ENCODE peak calls at places on chromosomes 2 and 18, in ten cellular contexts. P is type B pancreatic cell, Z is dorsolateral prefrontal cortex, Q is kidney, B is psoas muscle, L is tibial artery, C is cardiac muscle cell, Y is right lobe of liver, D is nephron progenitor cell, H is stomach. W is an unnamed sample.

GRCh38 chr2:72185166-72185565 is 37.5 kb upstream of the CYP26B1 start:
- DNase-seq in P (no peak), Z (no peak), Q (no peak), B (no peak), L (no peak), C (no peak), Y (no peak), D (no peak), H (no peak), W (no peak)

GRCh38 chr2:101697124-101697793 is at the start of gene MAP4K4:
- DNase-seq in P (peak), Z (peak), Q (peak), B (peak), L (peak), C (peak), Y (peak), D (peak), H (peak), W (no peak)

GRCh38 chr18:8705941-8706544 is 687 bp downstream of the MTCL1 start:
- DNase-seq in P (no peak), Z (no peak), Q (peak), B (peak), L (no peak), C (no peak), Y (peak), D (peak), H (no peak), W (no peak)

GRCh38 chr2:9779572-9780264 is 63.6 kb upstream of the TAF1B start:
- DNase-seq in P (no peak), Z (no peak), Q (peak), B (no peak), L (no peak), C (no peak), Y (no peak), D (no peak), H (no peak), W (no peak)

GRCh38 chr2:68849579-68850030 is 21.6 kb downstream of the BMP10 start:
- DNase-seq in P (no peak), Z (no peak), Q (no peak), B (no peak), L (no peak), C (no peak), Y (no peak), D (no peak), H (no peak), W (no peak)

GRCh38 chr2:38443021-38443541 is 66.0 kb upstream of the ATL2 start:
- DNase-seq in P (no peak), Z (peak), Q (no peak), B (no peak), L (no peak), C (no peak), Y (no peak), D (no peak), H (peak), W (no peak)

GRCh38 chr2:237895544-237896506 is 36.4 kb downstream of the RAMP1 start:
- DNase-seq in P (no peak), Z (peak), Q (peak), B (peak), L (peak), C (no peak), Y (no peak), D (no peak), H (no peak), W (peak)

GRCh38 chr2:38653715-38654494 is 12.0 kb upstream of the GALM start:
- DNase-seq in P (no peak), Z (no peak), Q (no peak), B (no peak), L (no peak), C (no peak), Y (no peak), D (no peak), H (no peak), W (peak)

GRCh38 chr2:234251326-234252271 is 201.1 kb downstream of the SPP2 start:
- DNase-seq in P (no peak), Z (no peak), Q (no peak), B (no peak), L (peak), C (no peak), Y (no peak), D (no peak), H (no peak), W (no peak)

GRCh38 chr18:21369146-21369545 is 127.1 kb downstream of the GREB1L start:
- DNase-seq in P (no peak), Z (no peak), Q (no peak), B (no peak), L (no peak), C (no peak), Y (no peak), D (no peak), H (no peak), W (no peak)

GRCh38 chr2:83081835-83082522 is 1377.1 kb downstream of the SUCLG1 start:
- DNase-seq in P (no peak), Z (no peak), Q (no peak), B (no peak), L (no peak), C (peak), Y (no peak), D (no peak), H (no peak), W (no peak)

GRCh38 chr2:64101141-64101591 is 43.1 kb downstream of the PELI1 start:
- DNase-seq in P (no peak), Z (no peak), Q (no peak), B (no peak), L (no peak), C (no peak), Y (no peak), D (no peak), H (no peak), W (no peak)

GRCh38 chr2:187575081-187576067 is 21.1 kb upstream of the TFPI start:
- DNase-seq in P (no peak), Z (no peak), Q (no peak), B (no peak), L (no peak), C (no peak), Y (no peak), D (no peak), H (no peak), W (no peak)

GRCh38 chr2:25825238-25825637 is 53.0 kb downstream of the ASXL2 start:
- DNase-seq in P (no peak), Z (no peak), Q (no peak), B (no peak), L (no peak), C (no peak), Y (no peak), D (no peak), H (no peak), W (no peak)

GRCh38 chr18:9719421-9719981 is 11.4 kb downstream of the RAB31 start:
- DNase-seq in P (no peak), Z (no peak), Q (peak), B (no peak), L (no peak), C (no peak), Y (no peak), D (no peak), H (no peak), W (no peak)

GRCh38 chr2:42556351-42556890 is 12.0 kb upstream of the MTA3 start:
- DNase-seq in P (no peak), Z (no peak), Q (no peak), B (no peak), L (no peak), C (no peak), Y (no peak), D (peak), H (no peak), W (no peak)

GRCh38 chr18:37564796-37565137 is 831 bp downstream of the CELF4 start:
- DNase-seq in P (peak), Z (peak), Q (peak), B (peak), L (no peak), C (peak), Y (peak), D (peak), H (peak), W (no peak)

GRCh38 chr2:88658318-88658717 is 31.1 kb upstream of the EIF2AK3 start:
- DNase-seq in P (no peak), Z (no peak), Q (no peak), B (no peak), L (no peak), C (no peak), Y (no peak), D (no peak), H (no peak), W (no peak)

GRCh38 chr2:128178144-128178649 is 87.2 kb downstream of the UGGT1 start:
- DNase-seq in P (no peak), Z (no peak), Q (no peak), B (no peak), L (no peak), C (no peak), Y (no peak), D (no peak), H (no peak), W (no peak)

GRCh38 chr2:129902731-129903585 is 76.5 kb upstream of the RAB6C start:
- DNase-seq in P (peak), Z (no peak), Q (no peak), B (no peak), L (no peak), C (no peak), Y (no peak), D (no peak), H (peak), W (no peak)

GRCh38 chr2:110773470-110773921 is 41.1 kb downstream of the ACOXL start:
- DNase-seq in P (no peak), Z (no peak), Q (peak), B (peak), L (peak), C (no peak), Y (peak), D (no peak), H (peak), W (no peak)
- TF ChIP-seq CTCF in P (no peak), Z (no peak), Q (no peak), B (no peak), L (no peak), C (no peak), Y (no peak), D (no peak), H (no peak), W (no peak)

DNA sequence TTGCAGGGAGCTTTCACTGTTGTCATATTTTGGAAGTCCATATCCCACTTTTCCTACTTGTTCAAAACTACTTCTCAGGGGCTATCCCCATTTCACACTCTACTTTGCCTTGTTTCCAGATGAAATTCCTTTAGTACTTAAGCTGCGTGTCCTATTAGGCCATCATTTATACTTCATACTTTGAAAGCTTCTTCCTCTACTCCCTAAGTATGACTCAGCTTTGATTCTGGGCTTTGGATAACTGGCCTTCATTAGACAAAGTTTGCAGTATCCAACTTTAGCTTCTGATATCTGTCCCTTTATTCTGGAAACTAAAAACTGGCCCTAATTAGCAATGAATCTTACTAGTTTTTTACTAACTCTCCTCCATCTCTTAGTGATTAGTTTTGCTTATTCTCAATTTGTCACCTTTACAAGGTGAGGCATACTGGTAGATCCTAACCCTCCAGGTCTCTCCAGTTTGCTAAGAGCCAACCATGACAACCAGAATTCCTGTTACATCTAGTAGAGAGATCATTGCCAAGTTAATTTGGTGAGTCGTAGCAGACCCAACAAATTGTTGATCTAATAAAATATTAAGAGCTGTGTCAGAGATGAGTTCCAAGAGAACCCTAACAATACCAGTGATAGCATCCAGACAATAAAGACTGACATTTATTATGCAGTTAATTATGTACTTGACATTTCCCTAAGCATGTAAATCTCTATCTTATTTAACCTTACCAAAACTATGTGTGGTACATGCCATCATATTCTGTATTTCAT is 31.2 kb upstream of the ITGAV start:
- DNase-seq in P (no peak), Z (no peak), Q (no peak), B (no peak), L (no peak), C (no peak), Y (no peak), D (no peak), H (no peak), W (no peak)
- TF ChIP-seq CTCF in P (no peak), Z (no peak), Q (no peak), B (no peak), L (no peak), C (no peak), Y (no peak), D (no peak), H (no peak), W (no peak)

DNA sequence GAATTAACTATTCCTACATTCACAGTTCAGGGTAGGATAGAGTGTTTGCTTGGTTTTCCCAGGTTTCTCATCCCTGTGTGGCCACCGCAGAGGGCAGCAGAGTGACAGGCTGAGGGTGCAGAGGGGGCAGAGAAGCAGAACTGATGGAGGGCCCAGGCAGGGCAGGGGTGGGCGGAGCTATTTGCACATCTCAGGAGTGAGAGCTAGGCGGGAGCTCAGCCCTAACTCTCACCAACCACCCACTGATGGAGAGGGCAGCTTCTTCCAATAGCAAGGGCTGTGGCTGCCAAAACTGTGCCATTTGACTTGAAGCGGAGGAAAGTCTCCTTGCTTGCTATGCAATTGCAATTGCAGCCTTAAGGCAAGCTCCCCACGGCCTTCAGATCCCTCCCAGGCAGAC is 12.0 kb upstream of the DARS1 start:
- DNase-seq in P (no peak), Z (peak), Q (peak), B (no peak), L (peak), C (peak), Y (no peak), D (peak), H (no peak), W (no peak)
- TF ChIP-seq CTCF in P (peak), Z (peak), Q (peak), B (no peak), L (no peak), C (no peak), Y (no peak), D (peak), H (no peak), W (no peak)

GRCh38 chr2:109456776-109457175 is 157.0 kb downstream of the SEPTIN10 start:
- DNase-seq in P (no peak), Z (no peak), Q (no peak), B (no peak), L (no peak), C (no peak), Y (no peak), D (no peak), H (no peak), W (no peak)

GRCh38 chr2:109457366-109457765 is 156.4 kb downstream of the SEPTIN10 start:
- DNase-seq in P (no peak), Z (no peak), Q (no peak), B (no peak), L (no peak), C (no peak), Y (no peak), D (peak), H (no peak), W (no peak)

GRCh38 chr2:109458512-109458911 is 155.3 kb downstream of the SEPTIN10 start:
- DNase-seq in P (no peak), Z (no peak), Q (no peak), B (no peak), L (no peak), C (no peak), Y (no peak), D (no peak), H (no peak), W (no peak)

GRCh38 chr2:109459485-109459884 is 154.3 kb downstream of the SEPTIN10 start:
- DNase-seq in P (no peak), Z (no peak), Q (no peak), B (no peak), L (no peak), C (no peak), Y (no peak), D (no peak), H (no peak), W (no peak)

GRCh38 chr2:109457811-109458210 is 156.0 kb downstream of the SEPTIN10 start:
- DNase-seq in P (no peak), Z (no peak), Q (no peak), B (no peak), L (no peak), C (no peak), Y (no peak), D (no peak), H (no peak), W (no peak)
- TF ChIP-seq CTCF in P (peak), Z (no peak), Q (no peak), B (no peak), L (peak), C (peak), Y (no peak), D (peak), H (no peak), W (peak)

DNA sequence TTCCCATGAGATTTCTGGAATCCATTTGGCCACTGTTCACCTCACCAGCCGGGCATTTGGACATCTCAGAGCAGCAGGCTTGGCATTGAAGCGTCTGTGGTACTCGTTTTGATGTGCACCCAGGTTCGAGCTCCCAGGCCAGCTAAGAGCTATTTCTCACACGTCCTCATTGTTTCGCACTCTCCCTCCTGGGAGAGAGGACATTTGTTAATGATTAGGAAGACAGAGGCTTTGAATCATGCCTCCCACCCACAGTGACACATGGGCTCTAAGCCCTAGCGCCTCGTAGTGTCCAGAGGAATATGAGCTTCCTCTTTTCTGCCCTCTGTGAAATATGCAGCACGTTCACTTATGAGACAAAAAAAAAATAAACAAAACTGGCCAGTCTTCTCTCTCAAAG is 361.8 kb downstream of the RND3 start:
- DNase-seq in P (no peak), Z (no peak), Q (no peak), B (no peak), L (no peak), C (no peak), Y (peak), D (peak), H (no peak), W (no peak)
- TF ChIP-seq CTCF in P (no peak), Z (no peak), Q (no peak), B (no peak), L (no peak), C (peak), Y (peak), D (no peak), H (no peak), W (peak)

DNA sequence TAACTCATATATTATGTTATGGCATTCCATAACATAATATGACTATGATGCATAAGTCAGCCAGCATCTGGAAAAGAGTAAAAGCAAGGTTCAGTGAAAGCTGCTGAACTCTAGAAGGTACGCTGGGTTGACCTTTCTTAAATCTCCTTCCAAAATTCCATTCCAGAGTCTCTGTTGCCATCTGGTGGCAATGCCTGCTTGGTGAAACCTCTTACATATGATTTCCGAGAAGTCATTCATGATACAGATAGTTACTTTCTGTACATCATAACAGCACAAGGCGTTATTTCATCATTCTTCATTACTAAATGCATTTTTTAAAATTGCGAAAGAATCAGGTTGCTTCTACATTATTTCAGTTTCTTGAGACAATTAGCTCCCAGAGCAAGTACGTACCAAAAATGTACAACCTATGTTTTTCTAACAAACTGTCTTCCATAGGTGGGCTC is 7.0 kb upstream of the EPG5 start:
- DNase-seq in P (no peak), Z (no peak), Q (no peak), B (no peak), L (peak), C (peak), Y (peak), D (peak), H (peak), W (no peak)
- TF ChIP-seq CTCF in P (peak), Z (peak), Q (peak), B (peak), L (peak), C (peak), Y (peak), D (peak), H (no peak), W (peak)

GRCh38 chr18:47830772-47831171 is 99.7 kb downstream of the SMAD2 start:
- DNase-seq in P (no peak), Z (no peak), Q (no peak), B (no peak), L (no peak), C (no peak), Y (no peak), D (no peak), H (no peak), W (no peak)

GRCh38 chr18:47826157-47827074 is 104.0 kb downstream of the SMAD2 start:
- DNase-seq in P (no peak), Z (no peak), Q (no peak), B (no peak), L (no peak), C (no peak), Y (no peak), D (no peak), H (no peak), W (no peak)

GRCh38 chr18:47832348-47832747 is 98.1 kb downstream of the SMAD2 start:
- DNase-seq in P (no peak), Z (no peak), Q (no peak), B (no peak), L (no peak), C (no peak), Y (no peak), D (no peak), H (no peak), W (no peak)

DNA sequence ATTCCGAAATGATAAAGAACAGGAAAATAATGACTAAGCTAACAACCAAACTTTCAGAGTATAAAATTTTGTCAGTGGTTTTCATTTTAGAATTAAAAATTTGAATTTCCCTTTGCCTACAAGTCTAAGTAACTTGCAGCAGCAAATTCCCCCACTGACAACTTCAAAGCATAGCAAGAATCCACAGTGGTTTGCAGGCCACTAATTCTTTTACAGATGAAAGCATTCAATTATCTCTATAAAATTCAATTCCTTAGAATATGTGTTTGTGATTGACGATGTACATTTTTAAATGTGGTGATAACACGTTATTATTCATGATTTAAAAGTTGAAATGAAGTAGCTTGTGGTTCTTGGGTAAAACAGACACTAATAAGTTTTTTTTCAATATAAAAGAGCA is 100.6 kb downstream of the SMAD2 start:
- DNase-seq in P (no peak), Z (no peak), Q (no peak), B (no peak), L (no peak), C (no peak), Y (no peak), D (no peak), H (no peak), W (no peak)
- TF ChIP-seq CTCF in P (no peak), Z (no peak), Q (no peak), B (no peak), L (no peak), C (no peak), Y (no peak), D (no peak), H (no peak), W (no peak)